ENCODE peak calls at places on chromosome 15, in seven cellular contexts. One of them, this sample, is unnamed.

GRCh38 chr15:33132722-33133345 is 61.7 kb downstream of the FMN1 start:
- DNase-seq in nephron progenitor cell: peak; percentile 46
- DNase-seq in heart left ventricle: no peak
- DNase-seq in BJ: no peak
- DNase-seq in breast epithelium: peak; percentile 65
- DNase-seq in endothelial cell: peak; percentile 53
- DNase-seq in coronary artery: no peak
- DNase-seq in this sample: no peak

GRCh38 chr15:91444656-91445055 is 344.6 kb downstream of the SV2B start:
- DNase-seq in heart left ventricle: no peak
- DNase-seq in breast epithelium: no peak
- DNase-seq in endothelial cell: no peak
- DNase-seq in BJ: no peak
- DNase-seq in nephron progenitor cell: no peak
- DNase-seq in coronary artery: no peak
- DNase-seq in this sample: no peak

GRCh38 chr15:101188517-101189340 is 63.1 kb downstream of the CHSY1 start:
- DNase-seq in heart left ventricle: no peak
- DNase-seq in breast epithelium: no peak
- DNase-seq in nephron progenitor cell: no peak
- DNase-seq in endothelial cell: no peak
- DNase-seq in coronary artery: no peak
- DNase-seq in BJ: no peak
- DNase-seq in this sample: no peak

GRCh38 chr15:88649286-88649733 is 10.5 kb downstream of the ISG20 start:
- DNase-seq in heart left ventricle: peak; percentile 89
- DNase-seq in nephron progenitor cell: no peak
- DNase-seq in BJ: peak; percentile 39
- DNase-seq in breast epithelium: peak; percentile 35
- DNase-seq in coronary artery: peak; percentile 63
- DNase-seq in endothelial cell: no peak
- DNase-seq in this sample: peak; percentile 44

GRCh38 chr15:33201376-33202189 is 7.1 kb upstream of the FMN1 start:
- DNase-seq in heart left ventricle: peak; percentile 31
- DNase-seq in coronary artery: no peak
- DNase-seq in breast epithelium: peak; percentile 78
- DNase-seq in nephron progenitor cell: peak; percentile 21
- DNase-seq in BJ: no peak
- DNase-seq in endothelial cell: peak; percentile 8
- DNase-seq in this sample: peak; percentile 18

GRCh38 chr15:93253656-93254055 is 164.6 kb upstream of the RGMA start:
- DNase-seq in coronary artery: no peak
- DNase-seq in heart left ventricle: peak; percentile 40
- DNase-seq in breast epithelium: no peak
- DNase-seq in nephron progenitor cell: no peak
- DNase-seq in BJ: no peak
- DNase-seq in endothelial cell: no peak
- DNase-seq in this sample: no peak

GRCh38 chr15:101187820-101188516 is 63.9 kb downstream of the CHSY1 start:
- DNase-seq in breast epithelium: no peak
- DNase-seq in nephron progenitor cell: no peak
- DNase-seq in coronary artery: no peak
- DNase-seq in endothelial cell: no peak
- DNase-seq in BJ: peak; percentile 77
- DNase-seq in heart left ventricle: no peak
- DNase-seq in this sample: no peak

GRCh38 chr15:30859091-30859874 is 44.4 kb upstream of the FAN1 start:
- DNase-seq in BJ: peak; percentile 9
- DNase-seq in heart left ventricle: no peak
- DNase-seq in coronary artery: no peak
- DNase-seq in nephron progenitor cell: peak; percentile 10
- DNase-seq in endothelial cell: peak; percentile 14
- DNase-seq in breast epithelium: no peak
- DNase-seq in this sample: no peak

GRCh38 chr15:63283126-63283525 is 5.7 kb downstream of the APH1B start:
- DNase-seq in coronary artery: no peak
- DNase-seq in nephron progenitor cell: no peak
- DNase-seq in endothelial cell: no peak
- DNase-seq in BJ: no peak
- DNase-seq in heart left ventricle: peak; percentile 42
- DNase-seq in breast epithelium: no peak
- DNase-seq in this sample: no peak

GRCh38 chr15:89085289-89085906 is 2.9 kb upstream of the ABHD2 start:
- DNase-seq in BJ: no peak
- DNase-seq in coronary artery: no peak
- DNase-seq in nephron progenitor cell: no peak
- DNase-seq in breast epithelium: no peak
- DNase-seq in heart left ventricle: no peak
- DNase-seq in endothelial cell: no peak
- DNase-seq in this sample: no peak

DNA sequence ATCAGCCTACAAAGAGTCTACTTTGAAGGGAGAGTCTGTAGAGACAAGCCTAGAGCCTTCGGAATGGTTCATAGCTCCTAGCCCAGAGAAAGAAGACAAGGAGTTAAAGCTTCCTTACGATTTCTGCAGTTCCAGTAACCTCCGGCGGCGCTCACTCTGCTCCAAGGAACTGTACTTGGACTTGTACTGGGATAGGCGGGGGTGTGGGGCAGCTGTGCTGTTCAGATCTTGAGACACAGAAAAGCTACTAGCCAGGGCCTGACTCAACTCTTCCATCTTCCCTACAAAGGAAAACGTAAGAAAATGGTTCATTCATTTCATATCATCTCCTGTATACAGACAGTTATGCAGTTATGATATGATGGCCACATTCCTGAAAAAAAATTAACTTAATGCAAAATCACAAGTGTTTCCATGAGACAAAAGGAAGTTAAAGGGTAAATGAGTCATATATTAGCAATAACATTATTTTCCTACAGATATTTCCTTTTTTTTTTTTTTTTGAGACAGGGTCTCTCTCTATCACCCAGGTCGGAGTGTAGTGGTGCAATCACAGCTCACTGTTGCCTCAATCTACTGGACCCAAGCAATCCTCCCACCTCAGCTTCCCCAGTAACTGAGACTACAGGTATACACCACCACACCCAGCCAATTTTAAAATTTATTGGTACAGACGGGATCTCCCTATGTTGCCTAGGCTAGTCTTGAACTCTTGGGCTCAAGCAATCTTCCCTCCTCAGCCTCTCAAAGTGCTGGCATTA is 4.6 kb downstream of the SNUPN start:
- DNase-seq in heart left ventricle: peak; percentile 84
- DNase-seq in endothelial cell: no peak
- DNase-seq in coronary artery: peak; percentile 90
- DNase-seq in breast epithelium: peak; percentile 65
- DNase-seq in BJ: peak; percentile 68
- DNase-seq in nephron progenitor cell: no peak
- DNase-seq in this sample: no peak
- TF ChIP-seq CTCF in heart left ventricle: peak; percentile 15
- TF ChIP-seq CTCF in endothelial cell: no peak
- TF ChIP-seq CTCF in coronary artery: no peak
- TF ChIP-seq CTCF in breast epithelium: peak; percentile 47
- TF ChIP-seq CTCF in BJ: peak; percentile 49
- TF ChIP-seq CTCF in nephron progenitor cell: no peak
- TF ChIP-seq CTCF in this sample: no peak

DNA sequence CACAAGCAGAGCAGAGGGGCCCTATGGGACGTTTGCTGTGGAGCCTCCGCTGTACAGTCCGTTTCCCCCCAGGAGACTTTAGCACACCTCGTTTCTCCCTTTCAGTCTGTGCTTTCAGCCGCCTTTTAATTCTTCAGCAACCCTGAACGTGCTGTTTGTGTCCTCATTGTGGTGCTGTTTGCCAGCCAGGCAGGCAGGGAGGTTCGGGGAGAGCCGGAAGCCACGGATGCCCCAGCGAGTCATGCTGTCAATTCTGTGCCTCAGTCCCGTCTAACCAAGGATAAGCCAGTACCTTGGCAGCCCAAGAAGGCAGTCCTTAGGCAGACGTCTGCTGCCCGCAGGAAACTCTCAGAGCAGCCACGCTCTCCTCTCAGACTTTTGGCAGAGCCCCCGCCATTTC is 158.7 kb downstream of the UACA start:
- DNase-seq in breast epithelium: no peak
- DNase-seq in endothelial cell: no peak
- DNase-seq in BJ: no peak
- DNase-seq in nephron progenitor cell: no peak
- DNase-seq in coronary artery: no peak
- DNase-seq in heart left ventricle: no peak
- DNase-seq in this sample: no peak
- TF ChIP-seq CTCF in breast epithelium: no peak
- TF ChIP-seq CTCF in endothelial cell: no peak
- TF ChIP-seq CTCF in BJ: no peak
- TF ChIP-seq CTCF in nephron progenitor cell: no peak
- TF ChIP-seq CTCF in coronary artery: no peak
- TF ChIP-seq CTCF in heart left ventricle: no peak
- TF ChIP-seq CTCF in this sample: no peak

GRCh38 chr15:81166949-81167816 is 29.5 kb upstream of the IL16 start:
- DNase-seq in breast epithelium: no peak
- DNase-seq in BJ: no peak
- DNase-seq in endothelial cell: no peak
- DNase-seq in heart left ventricle: no peak
- DNase-seq in coronary artery: no peak
- DNase-seq in nephron progenitor cell: no peak
- DNase-seq in this sample: no peak

GRCh38 chr15:81165565-81165964 is 31.1 kb upstream of the IL16 start:
- DNase-seq in breast epithelium: no peak
- DNase-seq in endothelial cell: no peak
- DNase-seq in BJ: no peak
- DNase-seq in heart left ventricle: no peak
- DNase-seq in nephron progenitor cell: no peak
- DNase-seq in coronary artery: no peak
- DNase-seq in this sample: no peak

GRCh38 chr15:81161851-81162250 is 27.8 kb downstream of the CFAP161 start:
- DNase-seq in heart left ventricle: no peak
- DNase-seq in nephron progenitor cell: no peak
- DNase-seq in coronary artery: no peak
- DNase-seq in endothelial cell: no peak
- DNase-seq in breast epithelium: no peak
- DNase-seq in BJ: no peak
- DNase-seq in this sample: no peak

GRCh38 chr15:81161215-81161673 is 27.2 kb downstream of the CFAP161 start:
- DNase-seq in breast epithelium: no peak
- DNase-seq in endothelial cell: no peak
- DNase-seq in heart left ventricle: no peak
- DNase-seq in coronary artery: no peak
- DNase-seq in nephron progenitor cell: no peak
- DNase-seq in BJ: no peak
- DNase-seq in this sample: no peak

DNA sequence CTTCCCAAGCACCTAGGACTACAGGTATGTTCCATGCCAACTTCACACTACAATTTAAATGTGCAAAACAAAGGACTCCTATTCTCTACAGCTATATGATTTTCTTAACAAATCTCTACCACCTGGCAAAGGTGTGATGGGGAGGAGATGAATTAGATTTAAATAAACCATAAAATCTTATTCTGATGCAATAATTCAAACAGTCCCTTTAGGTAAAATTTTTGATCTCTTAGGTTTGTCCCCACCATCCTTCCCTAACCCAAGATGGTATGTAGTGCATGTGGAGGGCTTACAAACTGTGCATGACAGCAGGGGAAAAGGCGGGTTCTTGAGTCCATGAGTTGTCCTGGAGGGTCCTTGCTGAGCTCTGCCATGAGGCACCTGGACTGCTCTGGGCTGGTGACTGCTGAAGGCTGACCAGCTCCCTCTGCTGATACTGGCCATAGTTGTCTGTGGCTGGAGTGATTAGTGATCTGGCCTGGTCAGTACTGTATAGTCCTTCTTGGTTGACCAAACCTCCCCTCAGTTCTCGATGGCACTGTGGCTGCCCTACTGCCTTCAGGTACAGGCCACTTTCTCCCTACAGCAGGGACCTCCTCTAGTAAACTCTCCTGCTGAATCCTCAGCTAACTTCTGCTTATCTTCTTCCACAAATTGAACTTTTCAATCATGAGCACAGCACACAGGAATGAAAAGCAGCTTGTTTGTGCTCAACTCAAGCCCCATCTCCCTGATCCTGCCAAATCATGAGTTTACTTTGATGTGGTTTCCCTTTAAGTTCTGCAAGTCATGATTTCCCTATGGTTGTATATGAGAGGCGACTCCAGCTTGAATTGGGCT is 30.1 kb downstream of the CFAP161 start:
- DNase-seq in coronary artery: no peak
- DNase-seq in BJ: peak; percentile 25
- DNase-seq in endothelial cell: no peak
- DNase-seq in breast epithelium: no peak
- DNase-seq in heart left ventricle: no peak
- DNase-seq in nephron progenitor cell: no peak
- DNase-seq in this sample: no peak
- TF ChIP-seq CTCF in coronary artery: no peak
- TF ChIP-seq CTCF in BJ: peak; percentile 33
- TF ChIP-seq CTCF in endothelial cell: no peak
- TF ChIP-seq CTCF in breast epithelium: no peak
- TF ChIP-seq CTCF in heart left ventricle: no peak
- TF ChIP-seq CTCF in nephron progenitor cell: no peak
- TF ChIP-seq CTCF in this sample: no peak

GRCh38 chr15:45702041-45702440 is 67.2 kb downstream of the SQOR start:
- DNase-seq in nephron progenitor cell: no peak
- DNase-seq in heart left ventricle: no peak
- DNase-seq in endothelial cell: no peak
- DNase-seq in BJ: no peak
- DNase-seq in breast epithelium: no peak
- DNase-seq in coronary artery: no peak
- DNase-seq in this sample: no peak

GRCh38 chr15:45705510-45706473 is 71.0 kb downstream of the SQOR start:
- DNase-seq in coronary artery: peak; percentile 78
- DNase-seq in BJ: peak; percentile 25
- DNase-seq in breast epithelium: peak; percentile 67
- DNase-seq in heart left ventricle: peak; percentile 49
- DNase-seq in nephron progenitor cell: peak; percentile 78
- DNase-seq in endothelial cell: peak; percentile 75
- DNase-seq in this sample: peak; percentile 32

GRCh38 chr15:45704329-45705249 is 69.8 kb downstream of the SQOR start:
- DNase-seq in heart left ventricle: no peak
- DNase-seq in coronary artery: no peak
- DNase-seq in endothelial cell: peak; percentile 45
- DNase-seq in BJ: no peak
- DNase-seq in breast epithelium: no peak
- DNase-seq in nephron progenitor cell: peak; percentile 64
- DNase-seq in this sample: no peak

GRCh38 chr15:45701108-45701507 is 66.3 kb downstream of the SQOR start:
- DNase-seq in coronary artery: no peak
- DNase-seq in nephron progenitor cell: no peak
- DNase-seq in BJ: no peak
- DNase-seq in breast epithelium: no peak
- DNase-seq in heart left ventricle: no peak
- DNase-seq in endothelial cell: no peak
- DNase-seq in this sample: no peak

DNA sequence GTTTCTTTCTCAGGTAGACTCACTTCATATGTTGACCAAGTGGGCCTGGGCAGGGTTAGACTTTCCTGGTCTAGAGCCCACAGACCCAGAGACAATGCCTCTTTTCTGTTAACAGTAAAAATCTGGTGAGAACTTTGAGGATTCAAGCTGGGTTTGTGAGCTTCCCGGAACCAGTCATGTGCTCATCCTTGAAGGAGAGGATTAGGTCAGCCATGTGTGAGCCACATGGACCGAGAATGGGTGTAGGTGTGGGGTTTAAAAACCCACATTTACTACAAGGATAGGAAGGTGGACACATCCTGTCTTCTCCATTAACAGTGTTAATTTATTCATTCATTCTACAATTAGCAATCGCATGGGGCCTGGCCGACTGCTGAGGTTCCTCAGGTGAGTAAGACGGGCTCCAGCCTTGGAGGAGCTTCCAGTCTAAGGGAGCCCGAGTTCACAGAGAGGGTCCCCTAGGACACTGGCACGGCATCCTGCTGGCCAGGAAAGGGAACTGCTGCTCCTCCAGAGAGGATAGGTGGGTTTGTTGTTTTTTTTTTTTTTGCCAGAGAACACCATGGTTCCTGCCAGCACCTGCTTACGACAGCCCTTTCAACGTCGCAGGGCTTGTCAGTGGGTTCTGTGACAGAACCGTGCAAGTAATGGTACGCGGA is 69.0 kb downstream of the SQOR start:
- DNase-seq in endothelial cell: no peak
- DNase-seq in coronary artery: no peak
- DNase-seq in heart left ventricle: no peak
- DNase-seq in nephron progenitor cell: no peak
- DNase-seq in breast epithelium: no peak
- DNase-seq in BJ: no peak
- DNase-seq in this sample: no peak
- TF ChIP-seq CTCF in endothelial cell: peak; percentile 47
- TF ChIP-seq CTCF in coronary artery: no peak
- TF ChIP-seq CTCF in heart left ventricle: no peak
- TF ChIP-seq CTCF in nephron progenitor cell: peak; percentile 56
- TF ChIP-seq CTCF in breast epithelium: no peak
- TF ChIP-seq CTCF in BJ: no peak
- TF ChIP-seq CTCF in this sample: no peak